ENCODE peak calls at places on chromosomes 7 and 10, in six cellular contexts. One of them, this sample, is unnamed.

GRCh38 chr10:91432175-91432574 is 22.0 kb downstream of the HECTD2 start:
- DNase-seq in cardiac muscle cell: no peak
- DNase-seq in GM12878: no peak
- DNase-seq in GM23338: no peak
- DNase-seq in breast epithelium: no peak
- DNase-seq in Panc1: no peak
- DNase-seq in this sample: no peak

GRCh38 chr7:148230883-148231282 is 359.7 kb upstream of the C7orf33 start:
- DNase-seq in cardiac muscle cell: no peak
- DNase-seq in GM12878: no peak
- DNase-seq in GM23338: no peak
- DNase-seq in breast epithelium: no peak
- DNase-seq in Panc1: no peak
- DNase-seq in this sample: no peak

GRCh38 chr7:46297515-46297914 is 376.4 kb upstream of the IGFBP3 start:
- DNase-seq in cardiac muscle cell: no peak
- DNase-seq in GM12878: no peak
- DNase-seq in GM23338: no peak
- DNase-seq in breast epithelium: no peak
- DNase-seq in Panc1: no peak
- DNase-seq in this sample: no peak

GRCh38 chr10:103193107-103193819 is at the start of gene NT5C2:
- DNase-seq in cardiac muscle cell: peak
- DNase-seq in GM12878: no peak
- DNase-seq in GM23338: peak
- DNase-seq in breast epithelium: peak
- DNase-seq in Panc1: no peak
- DNase-seq in this sample: peak

GRCh38 chr10:132151951-132152505 is 34.7 kb upstream of the DPYSL4 start:
- DNase-seq in cardiac muscle cell: no peak
- DNase-seq in GM12878: no peak
- DNase-seq in GM23338: no peak
- DNase-seq in breast epithelium: no peak
- DNase-seq in Panc1: no peak
- DNase-seq in this sample: no peak

GRCh38 chr10:7525314-7526016 is 114.6 kb upstream of the SFMBT2 start:
- DNase-seq in cardiac muscle cell: peak
- DNase-seq in GM12878: peak
- DNase-seq in GM23338: peak
- DNase-seq in breast epithelium: no peak
- DNase-seq in Panc1: peak
- DNase-seq in this sample: peak

GRCh38 chr7:47690902-47691558 is 109.1 kb upstream of the TNS3 start:
- DNase-seq in cardiac muscle cell: peak
- DNase-seq in GM12878: no peak
- DNase-seq in GM23338: no peak
- DNase-seq in breast epithelium: no peak
- DNase-seq in Panc1: no peak
- DNase-seq in this sample: no peak

GRCh38 chr10:71854031-71854430 is 3.0 kb upstream of the PSAP start:
- DNase-seq in cardiac muscle cell: peak
- DNase-seq in GM12878: no peak
- DNase-seq in GM23338: no peak
- DNase-seq in breast epithelium: no peak
- DNase-seq in Panc1: no peak
- DNase-seq in this sample: no peak

GRCh38 chr10:4845766-4846165 is 19.8 kb downstream of the AKR1E2 start:
- DNase-seq in cardiac muscle cell: no peak
- DNase-seq in GM12878: no peak
- DNase-seq in GM23338: no peak
- DNase-seq in breast epithelium: no peak
- DNase-seq in Panc1: no peak
- DNase-seq in this sample: no peak

GRCh38 chr10:100516847-100517246 is 2.8 kb downstream of the SEC31B start:
- DNase-seq in cardiac muscle cell: no peak
- DNase-seq in GM12878: no peak
- DNase-seq in GM23338: peak
- DNase-seq in breast epithelium: no peak
- DNase-seq in Panc1: no peak
- DNase-seq in this sample: no peak

GRCh38 chr7:16934947-16935742 is 53.4 kb upstream of the AGR3 start:
- DNase-seq in cardiac muscle cell: no peak
- DNase-seq in GM12878: no peak
- DNase-seq in GM23338: no peak
- DNase-seq in breast epithelium: no peak
- DNase-seq in Panc1: no peak
- DNase-seq in this sample: no peak

GRCh38 chr7:20365486-20365885 is 34.8 kb downstream of the ITGB8 start:
- DNase-seq in cardiac muscle cell: peak
- DNase-seq in GM12878: no peak
- DNase-seq in GM23338: no peak
- DNase-seq in breast epithelium: no peak
- DNase-seq in Panc1: no peak
- DNase-seq in this sample: no peak

GRCh38 chr7:44158873-44159631 is 17.9 kb upstream of the MYL7 start:
- DNase-seq in cardiac muscle cell: no peak
- DNase-seq in GM12878: no peak
- DNase-seq in GM23338: no peak
- DNase-seq in breast epithelium: peak
- DNase-seq in Panc1: no peak
- DNase-seq in this sample: no peak

GRCh38 chr10:8444630-8445029 is 390.1 kb downstream of the GATA3 start:
- DNase-seq in cardiac muscle cell: peak
- DNase-seq in GM12878: no peak
- DNase-seq in GM23338: peak
- DNase-seq in breast epithelium: no peak
- DNase-seq in Panc1: no peak
- DNase-seq in this sample: no peak

GRCh38 chr7:3092468-3092867 is 48.8 kb upstream of the CARD11 start:
- DNase-seq in cardiac muscle cell: no peak
- DNase-seq in GM12878: peak
- DNase-seq in GM23338: no peak
- DNase-seq in breast epithelium: no peak
- DNase-seq in Panc1: no peak
- DNase-seq in this sample: no peak

GRCh38 chr10:78301481-78301880 is 267.8 kb downstream of the RPS24 start:
- DNase-seq in cardiac muscle cell: no peak
- DNase-seq in GM12878: no peak
- DNase-seq in GM23338: no peak
- DNase-seq in breast epithelium: no peak
- DNase-seq in Panc1: no peak
- DNase-seq in this sample: no peak

GRCh38 chr7:18610331-18610948 is 114.9 kb downstream of the HDAC9 start:
- DNase-seq in cardiac muscle cell: peak
- DNase-seq in GM12878: no peak
- DNase-seq in GM23338: peak
- DNase-seq in breast epithelium: no peak
- DNase-seq in Panc1: peak
- DNase-seq in this sample: no peak

GRCh38 chr10:43221419-43222293 is 45.2 kb downstream of the RASGEF1A start:
- DNase-seq in cardiac muscle cell: no peak
- DNase-seq in GM12878: no peak
- DNase-seq in GM23338: peak
- DNase-seq in breast epithelium: peak
- DNase-seq in Panc1: no peak
- DNase-seq in this sample: no peak

GRCh38 chr10:127376071-127376470 is 173.0 kb upstream of the NPS start:
- DNase-seq in cardiac muscle cell: no peak
- DNase-seq in GM12878: no peak
- DNase-seq in GM23338: no peak
- DNase-seq in breast epithelium: no peak
- DNase-seq in Panc1: no peak
- DNase-seq in this sample: no peak

GRCh38 chr10:87705339-87705738 is 45.7 kb downstream of the PAPSS2 start:
- DNase-seq in cardiac muscle cell: peak
- DNase-seq in GM12878: no peak
- DNase-seq in GM23338: no peak
- DNase-seq in breast epithelium: no peak
- DNase-seq in Panc1: no peak
- DNase-seq in this sample: no peak

GRCh38 chr10:78972947-78973900 is 95.5 kb upstream of the ZMIZ1 start:
- DNase-seq in cardiac muscle cell: peak
- DNase-seq in GM12878: peak
- DNase-seq in GM23338: peak
- DNase-seq in breast epithelium: peak
- DNase-seq in Panc1: peak
- DNase-seq in this sample: peak

GRCh38 chr7:151738925-151739324 is 138.0 kb downstream of the PRKAG2 start:
- DNase-seq in cardiac muscle cell: no peak
- DNase-seq in GM12878: no peak
- DNase-seq in GM23338: no peak
- DNase-seq in breast epithelium: no peak
- DNase-seq in Panc1: no peak
- DNase-seq in this sample: no peak

GRCh38 chr10:102814873-102815661 is 22.1 kb downstream of the CYP17A1 start:
- DNase-seq in cardiac muscle cell: peak
- DNase-seq in GM12878: no peak
- DNase-seq in GM23338: peak
- DNase-seq in breast epithelium: peak
- DNase-seq in Panc1: no peak
- DNase-seq in this sample: peak

GRCh38 chr7:50869108-50869716 is 86.5 kb upstream of the GRB10 start:
- DNase-seq in cardiac muscle cell: peak
- DNase-seq in GM12878: no peak
- DNase-seq in GM23338: no peak
- DNase-seq in breast epithelium: no peak
- DNase-seq in Panc1: peak
- DNase-seq in this sample: no peak

GRCh38 chr10:12614390-12615003 is 265.1 kb downstream of the CAMK1D start:
- DNase-seq in cardiac muscle cell: no peak
- DNase-seq in GM12878: no peak
- DNase-seq in GM23338: no peak
- DNase-seq in breast epithelium: no peak
- DNase-seq in Panc1: no peak
- DNase-seq in this sample: no peak

GRCh38 chr10:113132651-113133088 is 182.6 kb downstream of the TCF7L2 start:
- DNase-seq in cardiac muscle cell: peak
- DNase-seq in GM12878: no peak
- DNase-seq in GM23338: peak
- DNase-seq in breast epithelium: no peak
- DNase-seq in Panc1: no peak
- DNase-seq in this sample: no peak

GRCh38 chr10:111077715-111078504 is 1.1 kb downstream of the ADRA2A start:
- DNase-seq in cardiac muscle cell: peak
- DNase-seq in GM12878: no peak
- DNase-seq in GM23338: peak
- DNase-seq in breast epithelium: no peak
- DNase-seq in Panc1: no peak
- DNase-seq in this sample: no peak

GRCh38 chr10:72334832-72335393 is 19.8 kb downstream of the DNAJB12 start:
- DNase-seq in cardiac muscle cell: peak
- DNase-seq in GM12878: peak
- DNase-seq in GM23338: peak
- DNase-seq in breast epithelium: peak
- DNase-seq in Panc1: no peak
- DNase-seq in this sample: peak

GRCh38 chr7:12601302-12601869 is 30.9 kb downstream of the SCIN start:
- DNase-seq in cardiac muscle cell: no peak
- DNase-seq in GM12878: no peak
- DNase-seq in GM23338: no peak
- DNase-seq in breast epithelium: no peak
- DNase-seq in Panc1: no peak
- DNase-seq in this sample: no peak

GRCh38 chr7:25260862-25261454 is 32.7 kb upstream of the NPVF start:
- DNase-seq in cardiac muscle cell: peak
- DNase-seq in GM12878: no peak
- DNase-seq in GM23338: no peak
- DNase-seq in breast epithelium: no peak
- DNase-seq in Panc1: no peak
- DNase-seq in this sample: no peak

GRCh38 chr10:127027786-127028185 is 122.6 kb downstream of the DOCK1 start:
- DNase-seq in cardiac muscle cell: no peak
- DNase-seq in GM12878: no peak
- DNase-seq in GM23338: no peak
- DNase-seq in breast epithelium: peak
- DNase-seq in Panc1: no peak
- DNase-seq in this sample: no peak

GRCh38 chr7:140719711-140720110 is 23.2 kb downstream of the NDUFB2 start:
- DNase-seq in cardiac muscle cell: peak
- DNase-seq in GM12878: peak
- DNase-seq in GM23338: no peak
- DNase-seq in breast epithelium: no peak
- DNase-seq in Panc1: no peak
- DNase-seq in this sample: peak

GRCh38 chr7:10022957-10023356 is 950.7 kb upstream of the PHF14 start:
- DNase-seq in cardiac muscle cell: no peak
- DNase-seq in GM12878: no peak
- DNase-seq in GM23338: peak
- DNase-seq in breast epithelium: no peak
- DNase-seq in Panc1: no peak
- DNase-seq in this sample: no peak

DNA sequence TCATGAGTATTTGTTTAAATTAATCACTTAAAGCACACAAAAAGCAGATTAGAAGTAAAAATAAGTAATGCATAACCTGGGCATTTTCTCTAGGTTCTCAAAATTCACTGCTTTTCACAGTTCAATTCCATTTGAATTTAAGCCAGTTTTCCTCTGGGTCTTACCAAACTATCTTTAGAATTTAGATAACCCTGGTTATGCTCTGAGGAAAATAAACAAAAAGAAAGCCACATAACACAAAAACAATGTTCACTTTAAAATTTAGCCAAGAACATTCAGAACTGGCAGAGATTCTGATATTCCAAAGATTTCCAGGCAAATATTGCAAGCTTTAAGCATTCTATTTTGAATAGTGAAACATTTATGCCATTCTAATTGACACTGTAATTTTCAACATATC is 50.7 kb upstream of the PRKG1 start:
- DNase-seq in cardiac muscle cell: no peak
- DNase-seq in GM12878: no peak
- DNase-seq in GM23338: no peak
- DNase-seq in breast epithelium: no peak
- DNase-seq in Panc1: no peak
- DNase-seq in this sample: no peak
- H3K27ac ChIP-seq in cardiac muscle cell: no peak
- H3K27ac ChIP-seq in GM12878: no peak
- H3K27ac ChIP-seq in GM23338: no peak
- H3K27ac ChIP-seq in breast epithelium: no peak
- H3K27ac ChIP-seq in Panc1: no peak
- H3K27ac ChIP-seq in this sample: no peak

GRCh38 chr7:97016392-97017196 is 8.0 kb downstream of the DLX5 start:
- DNase-seq in cardiac muscle cell: no peak
- DNase-seq in GM12878: no peak
- DNase-seq in GM23338: peak
- DNase-seq in breast epithelium: no peak
- DNase-seq in Panc1: no peak
- DNase-seq in this sample: no peak
- TF ChIP-seq CTCF in cardiac muscle cell: no peak
- TF ChIP-seq CTCF in GM12878: no peak
- TF ChIP-seq CTCF in GM23338: peak
- TF ChIP-seq CTCF in breast epithelium: no peak
- TF ChIP-seq CTCF in Panc1: peak
- TF ChIP-seq CTCF in this sample: no peak

GRCh38 chr7:40979296-40979695 is 723.6 kb downstream of the INHBA start:
- DNase-seq in cardiac muscle cell: no peak
- DNase-seq in GM12878: no peak
- DNase-seq in GM23338: no peak
- DNase-seq in breast epithelium: no peak
- DNase-seq in Panc1: no peak
- DNase-seq in this sample: no peak
- H3K27ac ChIP-seq in cardiac muscle cell: no peak
- H3K27ac ChIP-seq in GM12878: no peak
- H3K27ac ChIP-seq in GM23338: no peak
- H3K27ac ChIP-seq in breast epithelium: no peak
- H3K27ac ChIP-seq in Panc1: no peak
- H3K27ac ChIP-seq in this sample: no peak

GRCh38 chr10:110040767-110041478 is 33.1 kb downstream of the ADD3 start:
- DNase-seq in cardiac muscle cell: no peak
- DNase-seq in GM12878: no peak
- DNase-seq in GM23338: no peak
- DNase-seq in breast epithelium: no peak
- DNase-seq in Panc1: no peak
- DNase-seq in this sample: no peak
- TF ChIP-seq CTCF in cardiac muscle cell: no peak
- TF ChIP-seq CTCF in GM12878: no peak
- TF ChIP-seq CTCF in GM23338: no peak
- TF ChIP-seq CTCF in breast epithelium: no peak
- TF ChIP-seq CTCF in Panc1: no peak
- TF ChIP-seq CTCF in this sample: no peak

This sample was measured in lung.